ENCODE peak calls at places on chromosomes 3 and 15, in four cellular contexts. L is AG09319, W is mesendoderm, H is NCI-H1436. J is an unnamed sample.

GRCh38 chr15:41905360-41905793 is 11.5 kb upstream of the SPTBN5 start:
- DNase-seq in L (no peak), W (no peak), H (no peak), J (no peak)

GRCh38 chr3:10758304-10759037 is 57.6 kb upstream of the SLC6A11 start:
- DNase-seq in L (peak), W (peak), H (peak), J (peak)

GRCh38 chr3:170233532-170233931 is 11.3 kb downstream of the PRKCI start:
- DNase-seq in L (peak), W (no peak), H (no peak), J (no peak)

GRCh38 chr3:51708216-51708845 is 1.5 kb downstream of the GRM2 start:
- DNase-seq in L (no peak), W (no peak), H (no peak), J (no peak)

GRCh38 chr3:15361494-15362214 is 29.3 kb upstream of the SH3BP5 start:
- DNase-seq in L (no peak), W (peak), H (no peak), J (no peak)

GRCh38 chr3:72041531-72041930 is 256.6 kb upstream of the PROK2 start:
- DNase-seq in L (no peak), W (no peak), H (no peak), J (no peak)

GRCh38 chr3:143644370-143645089 is 203.7 kb downstream of the SLC9A9 start:
- DNase-seq in L (peak), W (peak), H (peak), J (peak)

GRCh38 chr3:157376596-157377300 is 59.9 kb upstream of the PTX3 start:
- DNase-seq in L (no peak), W (no peak), H (no peak), J (no peak)

GRCh38 chr15:62403164-62403809 is 238.2 kb upstream of the C2CD4B start:
- DNase-seq in L (no peak), W (no peak), H (no peak), J (peak)

GRCh38 chr3:13296662-13297061 is 123.5 kb downstream of the NUP210 start:
- DNase-seq in L (no peak), W (peak), H (no peak), J (no peak)

GRCh38 chr3:32384938-32385337 is 6.7 kb upstream of the CMTM7 start:
- DNase-seq in L (no peak), W (peak), H (no peak), J (no peak)

GRCh38 chr3:33490641-33491241 is 50.5 kb upstream of the UBP1 start:
- DNase-seq in L (no peak), W (no peak), H (peak), J (no peak)

GRCh38 chr3:152419748-152420147 is 151.0 kb downstream of the MBNL1 start:
- DNase-seq in L (no peak), W (no peak), H (no peak), J (no peak)

GRCh38 chr3:152190636-152191183 is 78.0 kb upstream of the MBNL1 start:
- DNase-seq in L (no peak), W (no peak), H (no peak), J (no peak)

GRCh38 chr3:172367205-172368105 is 80.8 kb downstream of the GHSR start:
- DNase-seq in L (no peak), W (no peak), H (no peak), J (no peak)

GRCh38 chr3:38988955-38989354 is 62.8 kb downstream of the SCN11A start:
- DNase-seq in L (no peak), W (no peak), H (no peak), J (no peak)

GRCh38 chr3:177431525-177432255 is 234.4 kb upstream of the TBL1XR1 start:
- DNase-seq in L (no peak), W (peak), H (peak), J (no peak)

GRCh38 chr15:69414702-69415161 is 583 bp downstream of the KIF23 start:
- DNase-seq in L (peak), W (peak), H (no peak), J (peak)

GRCh38 chr15:87949214-87949933 is 307.2 kb downstream of the NTRK3 start:
- DNase-seq in L (no peak), W (no peak), H (no peak), J (no peak)

GRCh38 chr15:60507596-60508424 is 28.9 kb upstream of the ICE2 start:
- DNase-seq in L (peak), W (peak), H (peak), J (peak)

GRCh38 chr3:52193059-52193458 is 4.9 kb upstream of the ALAS1 start:
- DNase-seq in L (no peak), W (no peak), H (no peak), J (peak)

GRCh38 chr3:195226900-195227447 is 44.0 kb downstream of the XXYLT1 start:
- DNase-seq in L (no peak), W (peak), H (no peak), J (no peak)

GRCh38 chr3:30604091-30604490 is 2.3 kb upstream of the TGFBR2 start:
- DNase-seq in L (no peak), W (no peak), H (no peak), J (no peak)

GRCh38 chr3:115814778-115815380 is 191.6 kb downstream of the GAP43 start:
- DNase-seq in L (no peak), W (peak), H (peak), J (no peak)

GRCh38 chr15:45201557-45202246 is 13.9 kb upstream of the SHF start:
- DNase-seq in L (no peak), W (no peak), H (no peak), J (no peak)

GRCh38 chr15:72796515-72797337 is 13.2 kb upstream of the ADPGK start:
- DNase-seq in L (peak), W (peak), H (peak), J (peak)

GRCh38 chr3:151445283-151446001 is 15.4 kb downstream of the IGSF10 start:
- DNase-seq in L (peak), W (no peak), H (no peak), J (no peak)

GRCh38 chr3:170999737-171000242 is 26.7 kb downstream of the SLC2A2 start:
- DNase-seq in L (no peak), W (peak), H (no peak), J (peak)

GRCh38 chr3:58192076-58192475 is 18.7 kb downstream of the DNASE1L3 start:
- DNase-seq in L (no peak), W (no peak), H (no peak), J (no peak)

GRCh38 chr3:101143002-101143401 is 149.8 kb upstream of the ABI3BP start:
- DNase-seq in L (no peak), W (no peak), H (no peak), J (no peak)

GRCh38 chr3:40725026-40725425 is 200.3 kb downstream of the ZNF621 start:
- DNase-seq in L (no peak), W (no peak), H (no peak), J (no peak)

GRCh38 chr15:48493084-48493762 is 152.3 kb downstream of the FBN1 start:
- DNase-seq in L (peak), W (no peak), H (no peak), J (peak)

GRCh38 chr15:39976291-39977274 is 42.7 kb downstream of the EIF2AK4 start:
- DNase-seq in L (peak), W (peak), H (peak), J (no peak)

GRCh38 chr15:90818251-90819210 is 49.9 kb upstream of the FURIN start:
- DNase-seq in L (no peak), W (peak), H (peak), J (no peak)

J was measured in HS-27A.